ENCODE peak calls at places on chromosomes 3 and 15, in seven cellular contexts. J, C, E, M, O, V and W are unnamed samples.

GRCh38 chr3:46090161-46090591 is 62.9 kb upstream of the XCR1 start:
- DNase-seq in O (no peak), J (no peak), E (no peak), M (no peak), C (no peak), V (no peak), W (no peak)

GRCh38 chr15:74307827-74308642 is 59.4 kb downstream of the CYP11A1 start:
- DNase-seq in J (no peak), E (peak), O (peak), C (peak), M (peak), V (peak), W (peak)

GRCh38 chr3:172560026-172560425 is 36.8 kb upstream of the TNFSF10 start:
- DNase-seq in E (peak), M (no peak), J (no peak), C (no peak), O (no peak), V (no peak), W (no peak)

GRCh38 chr3:167675835-167676234 is 22.1 kb upstream of the WDR49 start:
- DNase-seq in J (no peak), O (no peak), V (no peak), M (no peak), E (peak), C (no peak), W (no peak)

GRCh38 chr15:37079726-37080125 is 20.6 kb downstream of the MEIS2 start:
- DNase-seq in O (peak), J (no peak), V (no peak), E (peak), C (peak), M (peak), W (peak)

GRCh38 chr15:76196286-76196948 is 114.9 kb downstream of the ETFA start:
- DNase-seq in V (peak), M (peak), C (peak), O (peak), E (peak), J (peak), W (peak)

GRCh38 chr3:23508464-23508863 is 297.3 kb upstream of the UBE2E1 start:
- DNase-seq in E (no peak), V (no peak), M (no peak), C (no peak), O (no peak), J (no peak), W (no peak)

GRCh38 chr3:108940166-108940565 is 13.5 kb downstream of the GUCA1C start:
- DNase-seq in J (no peak), V (no peak), M (peak), C (no peak), O (no peak), E (no peak), W (no peak)

GRCh38 chr3:112333386-112334334 is 704 bp downstream of the CD200 start:
- DNase-seq in V (peak), M (peak), O (no peak), J (no peak), E (peak), C (peak), W (no peak)

GRCh38 chr3:196340466-196340865 is 2.3 kb upstream of the TM4SF19 start:
- DNase-seq in O (no peak), M (no peak), C (no peak), J (no peak), V (no peak), E (no peak), W (no peak)

GRCh38 chr3:10973196-10973595 is 19.4 kb upstream of the SLC6A1 start:
- DNase-seq in O (no peak), C (no peak), V (no peak), J (no peak), M (no peak), E (no peak), W (no peak)

GRCh38 chr3:195566797-195567196 is 16.9 kb downstream of the APOD start:
- DNase-seq in E (no peak), J (no peak), O (no peak), M (no peak), C (no peak), V (peak), W (no peak)

GRCh38 chr3:59127071-59127470 is 77.2 kb upstream of the CFAP20DC start:
- DNase-seq in V (no peak), C (peak), O (no peak), M (peak), E (peak), J (peak), W (peak)

GRCh38 chr15:81540909-81541308 is 166.9 kb upstream of the TMC3 start:
- DNase-seq in V (no peak), O (no peak), J (no peak), E (no peak), C (no peak), M (no peak), W (no peak)

GRCh38 chr3:105401691-105402149 is 35.0 kb downstream of the ALCAM start:
- DNase-seq in M (peak), O (no peak), E (no peak), J (no peak), V (no peak), C (peak), W (no peak)

GRCh38 chr15:32698773-32699390 is 18.9 kb upstream of the GREM1 start:
- DNase-seq in O (no peak), M (no peak), J (no peak), V (peak), E (no peak), C (peak), W (no peak)

GRCh38 chr3:70849911-70850699 is 537.7 kb upstream of the MDFIC2 start:
- DNase-seq in V (no peak), C (peak), M (peak), J (peak), O (peak), E (peak), W (peak)

GRCh38 chr3:86968224-86968932 is 22.6 kb downstream of the VGLL3 start:
- DNase-seq in C (no peak), J (no peak), M (no peak), E (no peak), O (no peak), V (no peak), W (no peak)

GRCh38 chr15:99438222-99438592 is 127.6 kb upstream of the MEF2A start:
- DNase-seq in O (no peak), V (no peak), J (no peak), M (no peak), E (no peak), C (no peak), W (no peak)

GRCh38 chr3:170862618-170863374 is 7.2 kb downstream of the RPL22L1 start:
- DNase-seq in C (no peak), J (no peak), O (no peak), M (peak), V (no peak), E (peak), W (no peak)

GRCh38 chr3:101936419-101937331 is 87.4 kb downstream of the NFKBIZ start:
- DNase-seq in C (peak), V (no peak), M (peak), J (peak), E (peak), O (no peak), W (peak)

GRCh38 chr3:103388214-103388613 is 953.4 kb downstream of the ZPLD1 start:
- DNase-seq in E (peak), C (peak), O (no peak), V (no peak), J (peak), M (peak), W (peak)

GRCh38 chr3:196251918-196252317 is 35.6 kb downstream of the SLC51A start:
- DNase-seq in J (no peak), O (no peak), M (no peak), C (no peak), E (no peak), V (no peak), W (no peak)

GRCh38 chr3:46717447-46718231 is at the start of gene PRSS50:
- DNase-seq in E (no peak), M (no peak), V (peak), J (no peak), C (no peak), O (no peak), W (no peak)

GRCh38 chr3:141835557-141836224 is 40.8 kb upstream of the ATP1B3 start:
- DNase-seq in O (no peak), C (no peak), V (no peak), M (no peak), E (no peak), J (no peak), W (no peak)

GRCh38 chr3:177992993-177993969 is 543.0 kb upstream of the KCNMB2 start:
- DNase-seq in E (no peak), M (no peak), J (no peak), O (no peak), V (no peak), C (no peak), W (no peak)

GRCh38 chr3:29695905-29696238 is 415.0 kb downstream of the RBMS3 start:
- DNase-seq in C (no peak), V (no peak), O (no peak), M (no peak), E (no peak), J (no peak), W (no peak)
- H3K4me3 ChIP-seq in C (no peak), V (no peak), O (no peak), M (no peak), E (no peak), J (no peak), W (no peak)

DNA sequence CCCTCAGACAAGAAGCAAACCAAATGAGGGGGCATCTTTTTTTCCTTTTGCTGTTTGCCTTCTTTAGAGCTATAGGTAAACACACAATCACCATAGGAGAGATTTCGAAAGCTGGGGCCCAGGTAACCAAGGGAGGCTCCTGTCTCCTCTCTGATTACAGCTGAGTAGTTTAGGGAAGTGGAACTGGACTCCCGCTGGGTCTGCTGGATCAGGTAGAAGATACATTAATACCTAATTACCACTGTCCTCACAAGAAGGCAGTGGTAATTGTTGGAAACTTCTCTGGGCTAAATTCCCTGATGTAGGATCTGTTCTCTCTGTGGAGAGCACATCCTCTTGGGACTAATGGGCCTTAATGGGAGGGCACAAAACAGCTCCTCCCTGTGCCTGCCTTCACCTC is 32.7 kb downstream of the HDC start:
- DNase-seq in V (no peak), C (no peak), O (no peak), J (no peak), E (no peak), M (no peak), W (no peak)
- H3K4me3 ChIP-seq in V (no peak), C (no peak), O (no peak), J (no peak), E (no peak), M (no peak), W (no peak)

DNA sequence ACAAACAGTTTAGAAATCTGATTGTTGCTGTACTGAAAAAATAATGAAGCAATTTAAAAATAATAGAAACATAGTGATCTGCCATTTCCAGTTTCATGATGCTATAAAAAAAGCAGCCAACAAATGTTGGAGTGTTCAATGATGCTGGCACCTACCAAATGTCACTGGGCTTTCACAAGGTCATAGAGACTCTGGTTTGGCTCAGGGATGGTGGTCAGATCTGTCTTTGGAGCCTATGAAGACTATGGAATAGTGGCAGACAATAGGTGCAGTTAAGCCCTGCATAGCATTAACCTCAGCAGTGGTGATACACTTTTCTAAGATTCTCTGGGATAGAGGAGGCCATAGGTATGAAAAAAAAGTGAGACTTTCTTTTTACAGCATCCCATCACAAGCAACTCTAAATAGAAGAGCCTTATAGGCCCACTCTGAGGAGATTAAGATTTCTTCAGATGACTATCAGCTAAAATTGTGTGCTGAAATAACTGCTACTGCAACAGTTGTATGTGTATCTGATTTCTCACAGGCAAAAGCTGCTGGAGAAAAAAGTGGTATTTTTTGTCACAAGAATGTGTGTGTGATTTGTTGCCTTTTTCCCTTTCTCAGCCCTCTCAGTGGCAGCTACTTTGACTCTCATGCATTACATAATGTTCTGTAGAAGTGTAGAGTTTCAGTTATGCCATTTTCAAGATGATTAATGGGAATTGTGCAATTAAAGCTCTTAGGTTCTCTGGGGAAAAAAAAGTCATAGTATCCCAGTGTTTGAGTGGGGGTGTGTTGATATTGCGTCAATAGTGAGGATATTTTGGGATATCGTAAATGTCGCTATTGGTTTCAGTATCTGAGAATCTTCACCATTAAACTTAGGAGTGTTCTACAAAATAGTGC is 137.4 kb downstream of the MBNL1 start:
- DNase-seq in V (no peak), O (peak), C (peak), E (peak), J (no peak), M (peak), W (peak)
- H3K4me3 ChIP-seq in V (no peak), O (no peak), C (no peak), E (peak), J (no peak), M (no peak), W (no peak)

GRCh38 chr15:83108266-83109219 is 1.1 kb downstream of the TM6SF1 start:
- DNase-seq in M (no peak), V (peak), O (peak), C (peak), J (no peak), E (peak), W (peak)
- H3K4me3 ChIP-seq in M (peak), V (peak), O (no peak), C (peak), J (peak), E (peak), W (peak)

GRCh38 chr15:68053997-68054657 is at the start of gene PIAS1:
- DNase-seq in V (peak), E (peak), M (peak), C (peak), J (no peak), O (peak), W (peak)
- H3K4me3 ChIP-seq in V (peak), E (peak), M (peak), C (peak), J (peak), O (peak), W (peak)

DNA sequence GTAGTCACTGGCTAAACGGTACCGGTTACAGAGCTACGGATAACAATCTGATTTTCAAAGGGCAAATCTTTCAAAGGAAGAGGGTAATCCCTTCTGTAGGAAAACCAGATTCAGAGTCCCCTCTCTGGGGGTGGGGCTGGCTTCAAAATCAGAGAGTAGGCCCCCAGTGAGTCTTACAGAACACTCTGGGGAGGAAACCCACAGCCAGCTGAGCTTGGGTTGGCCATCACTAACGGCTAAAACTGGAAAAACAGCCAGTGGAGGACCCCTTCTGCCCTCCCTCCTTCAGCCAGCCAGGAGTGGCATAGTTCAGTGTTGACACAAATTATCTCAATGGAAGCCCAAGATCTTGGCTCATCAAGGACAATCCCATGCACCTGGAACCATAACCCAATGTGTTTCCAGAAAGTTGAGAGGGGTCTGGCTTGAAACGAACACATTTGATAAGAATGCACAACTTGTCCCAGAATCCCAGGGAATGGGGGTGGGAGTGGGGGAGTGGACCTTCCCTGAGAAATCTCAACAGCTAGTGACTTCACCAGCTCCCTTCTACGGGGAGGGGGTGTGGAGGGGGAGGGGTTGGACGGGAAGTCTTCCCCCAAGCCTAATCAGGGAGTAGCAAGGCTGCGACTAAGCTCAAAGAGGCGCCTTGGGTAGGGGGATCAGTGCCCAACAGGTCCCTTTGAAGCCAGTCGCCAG is 1.0 kb downstream of the RASL12 start:
- DNase-seq in E (no peak), J (no peak), C (no peak), V (peak), M (no peak), O (no peak), W (no peak)
- H3K4me3 ChIP-seq in E (peak), J (no peak), C (no peak), V (peak), M (no peak), O (no peak), W (no peak)

GRCh38 chr15:63480441-63480821 is 24.0 kb upstream of the USP3 start:
- DNase-seq in E (no peak), V (no peak), M (no peak), J (no peak), O (no peak), C (no peak), W (no peak)
- H3K4me3 ChIP-seq in E (no peak), V (no peak), M (no peak), J (no peak), O (no peak), C (no peak), W (no peak)

GRCh38 chr15:57364282-57365007 is 11.9 kb upstream of the CGNL1 start:
- DNase-seq in O (no peak), J (no peak), M (no peak), E (peak), V (peak), C (peak), W (no peak)
- H3K4me3 ChIP-seq in O (no peak), J (no peak), M (no peak), E (no peak), V (no peak), C (no peak), W (no peak)

DNA sequence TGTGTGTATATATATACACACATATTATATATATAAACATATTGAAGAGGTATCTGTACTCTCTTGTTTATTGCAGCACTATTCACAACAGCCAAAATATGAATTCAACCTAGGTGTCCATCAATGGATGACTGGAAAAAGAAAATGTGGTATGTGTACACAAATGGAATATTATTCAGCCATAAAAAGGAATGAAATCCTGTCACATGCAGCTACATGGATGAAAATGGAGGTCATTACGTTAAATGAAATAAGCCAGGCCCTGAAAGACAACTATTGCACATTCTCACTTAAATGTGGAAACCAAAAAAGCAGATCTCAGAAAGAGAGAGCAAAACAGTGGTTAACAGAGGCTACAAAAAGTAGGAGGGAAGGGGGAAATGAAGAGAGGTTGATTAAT is 49.5 kb downstream of the CEP70 start:
- DNase-seq in M (no peak), E (no peak), J (no peak), O (no peak), C (no peak), V (no peak), W (no peak)
- H3K4me3 ChIP-seq in M (no peak), E (no peak), J (no peak), O (no peak), C (no peak), V (no peak), W (no peak)